ENCODE peak calls at places on chromosomes 4 and X, in five cellular contexts. M, R, Y, O and G are unnamed samples.

GRCh38 chrX:102723456-102723855 is 2.9 kb downstream of the GPRASP3 start:
- DNase-seq in M (no peak), R (no peak), Y (no peak), O (no peak), G (no peak)

GRCh38 chr4:168797176-168797575 is 212.9 kb downstream of the CBR4 start:
- DNase-seq in M (no peak), R (peak), Y (no peak), O (no peak), G (no peak)

GRCh38 chr4:144176476-144176875 is 36.0 kb upstream of the GYPA start:
- DNase-seq in M (no peak), R (no peak), Y (no peak), O (no peak), G (peak)

GRCh38 chrX:18360867-18361266 is 6.4 kb upstream of the SCML2 start:
- DNase-seq in M (no peak), R (peak), Y (no peak), O (no peak), G (no peak)

GRCh38 chr4:34181891-34182290 is 2062.4 kb downstream of the ARAP2 start:
- DNase-seq in M (no peak), R (peak), Y (no peak), O (no peak), G (no peak)

GRCh38 chr4:19776929-19777328 is 474.8 kb upstream of the SLIT2 start:
- DNase-seq in M (no peak), R (peak), Y (no peak), O (no peak), G (no peak)

GRCh38 chrX:49842603-49843002 is 13.5 kb downstream of the PAGE4 start:
- DNase-seq in M (no peak), R (no peak), Y (no peak), O (no peak), G (no peak)

GRCh38 chr4:84499065-84499982 is at the start of gene NKX6-1:
- DNase-seq in M (peak), R (peak), Y (no peak), O (peak), G (peak)

GRCh38 chr4:21452931-21453330 is 495.6 kb downstream of the KCNIP4 start:
- DNase-seq in M (no peak), R (no peak), Y (no peak), O (no peak), G (no peak)

GRCh38 chrX:37846141-37846540 is 1.2 kb downstream of the DYNLT3 start:
- DNase-seq in M (no peak), R (peak), Y (no peak), O (no peak), G (no peak)

GRCh38 chr4:48986654-48987164 is 634 bp downstream of the CWH43 start:
- DNase-seq in M (no peak), R (no peak), Y (no peak), O (peak), G (no peak)

GRCh38 chr4:40710484-40711269 is 39.1 kb upstream of the NSUN7 start:
- DNase-seq in M (no peak), R (no peak), Y (no peak), O (no peak), G (peak)

GRCh38 chr4:146638801-146639351 is at the start of gene POU4F2:
- DNase-seq in M (peak), R (peak), Y (no peak), O (no peak), G (peak)

GRCh38 chr4:100340534-100341364 is 150.5 kb upstream of the DDIT4L start:
- DNase-seq in M (no peak), R (peak), Y (no peak), O (no peak), G (no peak)

GRCh38 chr4:103947617-103948016 is 227.8 kb upstream of the TACR3 start:
- DNase-seq in M (no peak), R (no peak), Y (no peak), O (no peak), G (no peak)

GRCh38 chr4:165626316-165626715 is 246.7 kb upstream of the TLL1 start:
- DNase-seq in M (no peak), R (no peak), Y (no peak), O (no peak), G (no peak)

GRCh38 chr4:152095701-152096070 is 334.9 kb upstream of the GATB start:
- DNase-seq in M (no peak), R (peak), Y (no peak), O (no peak), G (no peak)

GRCh38 chr4:54077812-54078211 is 13.4 kb upstream of the CHIC2 start:
- DNase-seq in M (no peak), R (peak), Y (no peak), O (no peak), G (no peak)

GRCh38 chr4:1276984-1277383 is 12.7 kb upstream of the MAEA start:
- DNase-seq in M (no peak), R (no peak), Y (no peak), O (no peak), G (no peak)

GRCh38 chr4:73589887-73590801 is 30.1 kb downstream of the RASSF6 start:
- DNase-seq in M (no peak), R (no peak), Y (no peak), O (no peak), G (no peak)

GRCh38 chr4:71186566-71187398 is 152.0 kb upstream of the SLC4A4 start:
- DNase-seq in M (peak), R (peak), Y (peak), O (peak), G (peak)

GRCh38 chr4:8524595-8525382 is 55.4 kb upstream of the GPR78 start:
- DNase-seq in M (no peak), R (peak), Y (no peak), O (no peak), G (no peak)